ENCODE peak calls at places on chromosomes 4 and X, in four cellular contexts. One of them, this sample, is unnamed.
A peak's percentile ranks its signal among the peaks of the same experiment; 100 is the strongest.

GRCh38 chr4:102869569-102870227 is 906 bp downstream of the CISD2 start:
- DNase-seq in activated CD4-positive, alpha-beta T cell treated with anti-CD3 and anti-CD28 coated beads for 1 hour: no peak
- DNase-seq in mesenchymal stem cell: no peak
- DNase-seq in NCI-H2171 treated with DMSO at 0.1 percent for 48 hours: no peak
- DNase-seq in this sample: no peak

GRCh38 chr4:185265942-185266341 is 56.5 kb downstream of the SNX25 start:
- DNase-seq in NCI-H2171 treated with DMSO at 0.1 percent for 48 hours: peak; percentile 7
- DNase-seq in activated CD4-positive, alpha-beta T cell treated with anti-CD3 and anti-CD28 coated beads for 1 hour: no peak
- DNase-seq in mesenchymal stem cell: peak; percentile 74
- DNase-seq in this sample: no peak

GRCh38 chr4:18815779-18816173 is 794.2 kb upstream of the LCORL start:
- DNase-seq in mesenchymal stem cell: no peak
- DNase-seq in NCI-H2171 treated with DMSO at 0.1 percent for 48 hours: no peak
- DNase-seq in activated CD4-positive, alpha-beta T cell treated with anti-CD3 and anti-CD28 coated beads for 1 hour: no peak
- DNase-seq in this sample: no peak

GRCh38 chrX:9356846-9357245 is 108.0 kb upstream of the TBL1X start:
- DNase-seq in activated CD4-positive, alpha-beta T cell treated with anti-CD3 and anti-CD28 coated beads for 1 hour: no peak
- DNase-seq in mesenchymal stem cell: peak; percentile 10
- DNase-seq in NCI-H2171 treated with DMSO at 0.1 percent for 48 hours: no peak
- DNase-seq in this sample: no peak

GRCh38 chrX:49171752-49172279 is at the start of gene PLP2:
- DNase-seq in activated CD4-positive, alpha-beta T cell treated with anti-CD3 and anti-CD28 coated beads for 1 hour: peak; percentile 74
- DNase-seq in NCI-H2171 treated with DMSO at 0.1 percent for 48 hours: peak; percentile 46
- DNase-seq in mesenchymal stem cell: peak; percentile 67
- DNase-seq in this sample: no peak

GRCh38 chrX:108309144-108309543 is 129.1 kb downstream of the COL4A6 start:
- DNase-seq in NCI-H2171 treated with DMSO at 0.1 percent for 48 hours: no peak
- DNase-seq in activated CD4-positive, alpha-beta T cell treated with anti-CD3 and anti-CD28 coated beads for 1 hour: no peak
- DNase-seq in mesenchymal stem cell: peak; percentile 82
- DNase-seq in this sample: no peak

GRCh38 chrX:4240541-4241194 is 527.2 kb upstream of the PRKX start:
- DNase-seq in mesenchymal stem cell: no peak
- DNase-seq in NCI-H2171 treated with DMSO at 0.1 percent for 48 hours: no peak
- DNase-seq in activated CD4-positive, alpha-beta T cell treated with anti-CD3 and anti-CD28 coated beads for 1 hour: no peak
- DNase-seq in this sample: no peak

GRCh38 chrX:119234931-119235555 is 1.0 kb upstream of the PGRMC1 start:
- DNase-seq in activated CD4-positive, alpha-beta T cell treated with anti-CD3 and anti-CD28 coated beads for 1 hour: no peak
- DNase-seq in mesenchymal stem cell: no peak
- DNase-seq in NCI-H2171 treated with DMSO at 0.1 percent for 48 hours: no peak
- DNase-seq in this sample: no peak

GRCh38 chr4:141789716-141790115 is 153.3 kb downstream of the IL15 start:
- DNase-seq in activated CD4-positive, alpha-beta T cell treated with anti-CD3 and anti-CD28 coated beads for 1 hour: no peak
- DNase-seq in NCI-H2171 treated with DMSO at 0.1 percent for 48 hours: no peak
- DNase-seq in mesenchymal stem cell: no peak
- DNase-seq in this sample: no peak

GRCh38 chr4:123232439-123232838 is 164.2 kb upstream of the SPRY1 start:
- DNase-seq in activated CD4-positive, alpha-beta T cell treated with anti-CD3 and anti-CD28 coated beads for 1 hour: no peak
- DNase-seq in NCI-H2171 treated with DMSO at 0.1 percent for 48 hours: no peak
- DNase-seq in mesenchymal stem cell: peak; percentile 59
- DNase-seq in this sample: no peak

This sample was measured in head of caudate nucleus.